ENCODE peak calls at places on chromosomes 13 and 19, in nine cellular contexts. E is kidney epithelial cell, I is H9, M is stomach, D is heart right ventricle, S is AG09309, F is H1, Z is neural progenitor cell, T is GM23338. Q is an unnamed sample.
A peak's percentile ranks its signal among the peaks of the same experiment; 100 is the strongest.

GRCh38 chr19:11261902-11262839 is at the start of gene DOCK6:
- DNase-seq in T (peak; percentile 71), I (peak; percentile 45), E (no peak), F (peak; percentile 78), S (no peak), D (peak; percentile 56), M (peak; percentile 58), Z (peak; percentile 80), Q (no peak)

GRCh38 chr19:35105411-35106290 is 10.0 kb upstream of the FXYD3 start:
- DNase-seq in S (no peak), F (no peak), I (no peak), D (no peak), E (no peak), M (no peak), Z (no peak), T (no peak), Q (no peak)

GRCh38 chr13:89343165-89343564 is 1672.0 kb downstream of the SLITRK5 start:
- DNase-seq in M (no peak), Z (no peak), E (no peak), D (no peak), T (no peak), I (no peak), F (no peak), S (no peak), Q (no peak)

GRCh38 chr13:106797081-106797640 is 229.2 kb upstream of the ARGLU1 start:
- DNase-seq in I (no peak), E (no peak), D (no peak), M (no peak), Z (no peak), S (no peak), T (no peak), F (no peak), Q (no peak)

GRCh38 chr13:34721631-34722144 is 220.4 kb upstream of the NBEA start:
- DNase-seq in D (no peak), F (no peak), E (no peak), M (no peak), I (no peak), Z (no peak), T (no peak), S (no peak), Q (no peak)

GRCh38 chr19:55112781-55113569 is 4.5 kb downstream of the PPP1R12C start:
- DNase-seq in S (no peak), Z (no peak), F (no peak), I (peak; percentile 66), T (peak; percentile 76), E (no peak), D (no peak), M (no peak), Q (no peak)

GRCh38 chr19:24033962-24034342 is 53.0 kb upstream of the ZNF254 start:
- DNase-seq in E (no peak), I (no peak), Z (peak; percentile 46), D (peak; percentile 35), T (peak; percentile 50), S (peak; percentile 29), F (no peak), M (peak; percentile 60), Q (peak; percentile 64)

GRCh38 chr13:97015661-97016350 is 21.5 kb upstream of the OXGR1 start:
- DNase-seq in S (no peak), D (no peak), Z (no peak), F (no peak), I (no peak), T (no peak), M (no peak), E (no peak), Q (no peak)

GRCh38 chr13:94599877-94600276 is 1.8 kb upstream of the GPR180 start:
- DNase-seq in T (no peak), E (no peak), S (no peak), D (no peak), M (no peak), Z (no peak), I (no peak), F (no peak), Q (no peak)

GRCh38 chr19:1379961-1380489 is 3.7 kb upstream of the NDUFS7 start:
- DNase-seq in Z (no peak), I (no peak), M (no peak), F (no peak), S (no peak), E (no peak), D (no peak), T (no peak), Q (no peak)

GRCh38 chr19:1376415-1376805 is 7.3 kb upstream of the NDUFS7 start:
- DNase-seq in M (no peak), I (no peak), D (no peak), S (no peak), E (no peak), Z (no peak), F (no peak), T (no peak), Q (no peak)

GRCh38 chr19:1377176-1377964 is 6.3 kb upstream of the NDUFS7 start:
- DNase-seq in I (no peak), F (no peak), E (no peak), D (no peak), T (no peak), Z (no peak), S (no peak), M (no peak), Q (no peak)

GRCh38 chr19:1379126-1379905 is 4.4 kb upstream of the NDUFS7 start:
- DNase-seq in E (no peak), D (no peak), F (no peak), T (no peak), S (no peak), I (no peak), M (no peak), Z (no peak), Q (no peak)

DNA sequence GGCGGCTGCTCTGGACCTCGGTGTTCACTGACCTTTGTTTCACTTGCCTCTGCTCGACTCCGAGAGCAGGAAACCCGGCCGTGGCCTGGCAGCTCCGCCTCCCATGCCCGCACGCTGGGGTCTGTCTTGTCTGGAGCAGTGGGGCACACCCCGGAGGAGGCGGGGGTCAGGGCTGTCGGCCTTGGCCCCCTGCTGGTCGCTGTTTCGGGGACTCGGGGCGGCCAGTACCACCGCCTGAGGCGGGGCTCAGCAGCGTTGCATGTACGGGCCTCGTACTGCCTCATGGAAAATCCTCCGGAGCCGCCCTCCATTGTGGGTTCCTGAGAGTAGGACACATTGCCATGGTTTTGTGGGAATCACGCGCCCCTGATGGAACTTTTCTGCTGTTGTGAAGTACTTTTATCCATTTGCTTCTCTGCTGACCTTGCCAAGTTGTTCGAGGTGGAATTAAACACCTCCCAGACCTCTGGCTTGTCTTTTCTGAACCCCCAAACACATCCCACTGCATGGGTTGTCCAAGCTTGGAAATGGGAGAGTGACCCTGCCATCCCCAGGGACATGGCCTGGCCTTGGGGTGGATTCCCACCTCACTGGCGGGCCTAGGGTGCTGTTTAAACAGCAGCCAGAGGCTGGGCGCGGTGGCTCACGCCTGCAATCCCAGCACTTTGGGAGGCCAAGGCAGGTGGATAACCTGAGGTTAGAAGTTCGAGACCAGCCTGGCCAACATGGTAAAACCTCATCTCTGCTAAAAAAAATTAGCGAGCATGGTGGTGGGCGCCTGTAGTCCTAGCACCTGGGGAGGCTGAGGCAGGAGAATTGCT is 5.5 kb upstream of the NDUFS7 start:
- DNase-seq in I (no peak), E (no peak), F (no peak), T (no peak), Z (no peak), M (no peak), S (no peak), D (peak; percentile 20), Q (no peak)
- TF ChIP-seq CTCF in I (no peak), E (no peak), F (no peak), T (no peak), Z (no peak), M (no peak), S (no peak), D (no peak), Q (peak; percentile 52)

GRCh38 chr19:13334801-13335481 is 171.3 kb downstream of the CACNA1A start:
- DNase-seq in E (no peak), M (no peak), Z (no peak), T (peak; percentile 26), F (no peak), I (no peak), S (no peak), D (no peak), Q (peak; percentile 3)
- TF ChIP-seq CTCF in E (no peak), M (no peak), Z (no peak), T (peak; percentile 47), F (peak; percentile 24), I (peak; percentile 48), S (no peak), D (no peak), Q (peak; percentile 28)

GRCh38 chr13:70310720-70311119 is 202.5 kb upstream of the KLHL1 start:
- DNase-seq in E (peak; percentile 10), F (no peak), T (peak; percentile 79), S (no peak), D (no peak), M (peak; percentile 39), I (no peak), Z (peak; percentile 46), Q (no peak)
- TF ChIP-seq CTCF in E (peak; percentile 53), F (peak; percentile 48), T (peak; percentile 63), S (no peak), D (peak; percentile 31), M (peak; percentile 18), I (peak; percentile 64), Z (peak; percentile 57), Q (no peak)

GRCh38 chr13:20395061-20395916 is 130.4 kb downstream of the CRYL1 start:
- DNase-seq in I (no peak), F (peak; percentile 33), Z (no peak), D (no peak), M (peak; percentile 19), E (no peak), S (no peak), T (no peak), Q (no peak)
- TF ChIP-seq CTCF in I (no peak), F (no peak), Z (no peak), D (no peak), M (no peak), E (no peak), S (no peak), T (no peak), Q (no peak)

GRCh38 chr13:77697208-77698103 is at the start of gene SLAIN1:
- DNase-seq in T (peak; percentile 94), Z (peak; percentile 95), M (peak; percentile 86), E (peak; percentile 28), D (peak; percentile 84), S (no peak), I (peak; percentile 96), F (peak; percentile 85), Q (no peak)

GRCh38 chr13:77696006-77696862 is 1.3 kb upstream of the SLAIN1 start:
- DNase-seq in S (no peak), M (no peak), Z (peak; percentile 69), F (no peak), T (peak; percentile 64), I (no peak), D (no peak), E (no peak), Q (no peak)

GRCh38 chr13:77699059-77699680 is 1.7 kb downstream of the SLAIN1 start:
- DNase-seq in F (no peak), S (no peak), M (no peak), T (no peak), E (no peak), I (no peak), D (no peak), Z (no peak), Q (no peak)

GRCh38 chr13:77696863-77697207 is 652 bp upstream of the SLAIN1 start:
- DNase-seq in Z (no peak), E (no peak), M (no peak), I (no peak), T (no peak), D (no peak), F (no peak), S (no peak), Q (no peak)

GRCh38 chr13:77698211-77699058 is 948 bp downstream of the SLAIN1 start:
- DNase-seq in D (peak; percentile 15), T (peak; percentile 62), S (no peak), M (peak; percentile 46), I (peak; percentile 57), Z (peak; percentile 73), E (no peak), F (peak; percentile 67), Q (no peak)
- TF ChIP-seq CTCF in D (no peak), T (no peak), S (no peak), M (no peak), I (peak; percentile 37), Z (peak; percentile 41), E (no peak), F (peak; percentile 16), Q (no peak)